ENCODE peak calls at places on chromosome 14, in four cellular contexts. U, F, J and H are unnamed samples.

GRCh38 chr14:63727231-63727735 is 582 bp downstream of the SGPP1 start:
- DNase-seq in U (no peak), F (peak; percentile 15), J (peak; percentile 5), H (peak; percentile 46)

GRCh38 chr14:63478024-63478423 is 65.2 kb downstream of the PPP2R5E start:
- DNase-seq in U (peak; percentile 79), F (no peak), J (no peak), H (no peak)

GRCh38 chr14:95314609-95315008 is 5.1 kb downstream of the CLMN start:
- DNase-seq in U (peak; percentile 45), F (peak; percentile 70), J (no peak), H (no peak)

GRCh38 chr14:104691546-104692260 is 2.3 kb downstream of the INF2 start:
- DNase-seq in U (no peak), F (no peak), J (no peak), H (no peak)

GRCh38 chr14:71783786-71784185 is 148.4 kb upstream of the RGS6 start:
- DNase-seq in U (no peak), F (no peak), J (no peak), H (no peak)

GRCh38 chr14:63276016-63276415 is 42.7 kb downstream of the GPHB5 start:
- DNase-seq in U (no peak), F (no peak), J (no peak), H (no peak)

GRCh38 chr14:97848351-97848980 is 1051.3 kb downstream of the VRK1 start:
- DNase-seq in U (no peak), F (no peak), J (no peak), H (no peak)

GRCh38 chr14:38255408-38255672 is 553 bp downstream of the CLEC14A start:
- DNase-seq in U (no peak), F (no peak), J (no peak), H (no peak)

GRCh38 chr14:37253905-37254304 is 56.2 kb downstream of the MIPOL1 start:
- DNase-seq in U (no peak), F (no peak), J (no peak), H (peak; percentile 73)

GRCh38 chr14:75252254-75252837 is 26.3 kb upstream of the FOS start:
- DNase-seq in U (no peak), F (no peak), J (no peak), H (no peak)

GRCh38 chr14:105080161-105080560 is 14.9 kb upstream of the GPR132 start:
- DNase-seq in U (no peak), F (no peak), J (no peak), H (no peak)

GRCh38 chr14:31902002-31902401 is 175.1 kb upstream of the ARHGAP5 start:
- DNase-seq in U (no peak), F (no peak), J (peak; percentile 45), H (no peak)

GRCh38 chr14:68486809-68487208 is 306.1 kb downstream of the ZFP36L1 start:
- DNase-seq in U (no peak), F (no peak), J (no peak), H (no peak)

GRCh38 chr14:59755388-59755787 is 115.2 kb downstream of the RTN1 start:
- DNase-seq in U (no peak), F (no peak), J (no peak), H (no peak)

GRCh38 chr14:95667251-95667693 is 19.0 kb upstream of the TCL1B start:
- DNase-seq in U (no peak), F (no peak), J (no peak), H (no peak)

GRCh38 chr14:60346706-60347105 is 97.7 kb downstream of the PPM1A start:
- DNase-seq in U (no peak), F (no peak), J (no peak), H (peak; percentile 4)

GRCh38 chr14:21965042-21965441 is 291.4 kb upstream of the OR4E1 start:
- DNase-seq in U (no peak), F (no peak), J (no peak), H (no peak)

DNA sequence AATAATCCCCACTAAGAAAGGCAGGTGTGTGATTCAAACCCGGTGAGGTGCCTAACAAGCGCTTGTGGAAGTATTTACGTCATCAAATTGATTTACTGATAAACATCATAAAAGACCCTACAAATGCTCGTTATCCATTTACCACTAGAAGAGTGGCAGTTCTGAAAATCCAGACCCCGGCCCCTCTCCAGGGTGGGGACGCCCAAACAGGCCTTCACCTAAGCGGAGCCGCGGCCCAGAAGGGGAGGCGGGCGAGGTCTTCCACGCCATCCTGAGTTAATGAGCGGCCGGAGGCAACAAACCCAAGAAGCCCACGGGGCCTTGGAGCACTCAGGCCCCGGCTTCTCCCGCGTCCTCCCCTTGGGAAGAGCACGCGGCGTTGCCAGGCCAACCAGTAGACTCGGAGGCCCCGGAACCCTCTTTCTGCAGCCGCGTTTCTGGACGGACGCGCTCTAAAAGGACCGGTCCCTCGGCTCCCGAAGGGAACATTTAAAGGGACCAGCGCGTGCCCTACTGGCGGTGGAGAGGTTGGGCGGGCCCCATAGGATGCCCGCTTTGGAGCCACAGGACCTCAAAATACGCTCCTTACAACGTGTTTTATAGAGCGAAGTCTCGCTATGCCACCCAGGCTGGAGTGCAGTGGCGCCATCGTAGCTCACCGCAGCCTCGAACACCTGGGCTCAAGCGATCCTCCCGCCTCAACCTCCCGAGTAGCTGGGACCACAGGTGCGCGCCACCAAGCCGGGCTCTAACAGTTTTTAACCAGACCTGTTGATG is 3.5 kb downstream of the PTPN21 start:
- DNase-seq in U (no peak), F (peak; percentile 91), J (peak; percentile 32), H (peak; percentile 82)
- TF ChIP-seq POLR2A in U (no peak), F (no peak), J (peak; percentile 20), H (no peak)

GRCh38 chr14:84129028-84129427 is 1400.9 kb upstream of the FLRT2 start:
- DNase-seq in U (no peak), F (no peak), J (no peak), H (no peak)
- TF ChIP-seq RCOR1 in U (no peak), F (no peak), J (no peak), H (no peak)

DNA sequence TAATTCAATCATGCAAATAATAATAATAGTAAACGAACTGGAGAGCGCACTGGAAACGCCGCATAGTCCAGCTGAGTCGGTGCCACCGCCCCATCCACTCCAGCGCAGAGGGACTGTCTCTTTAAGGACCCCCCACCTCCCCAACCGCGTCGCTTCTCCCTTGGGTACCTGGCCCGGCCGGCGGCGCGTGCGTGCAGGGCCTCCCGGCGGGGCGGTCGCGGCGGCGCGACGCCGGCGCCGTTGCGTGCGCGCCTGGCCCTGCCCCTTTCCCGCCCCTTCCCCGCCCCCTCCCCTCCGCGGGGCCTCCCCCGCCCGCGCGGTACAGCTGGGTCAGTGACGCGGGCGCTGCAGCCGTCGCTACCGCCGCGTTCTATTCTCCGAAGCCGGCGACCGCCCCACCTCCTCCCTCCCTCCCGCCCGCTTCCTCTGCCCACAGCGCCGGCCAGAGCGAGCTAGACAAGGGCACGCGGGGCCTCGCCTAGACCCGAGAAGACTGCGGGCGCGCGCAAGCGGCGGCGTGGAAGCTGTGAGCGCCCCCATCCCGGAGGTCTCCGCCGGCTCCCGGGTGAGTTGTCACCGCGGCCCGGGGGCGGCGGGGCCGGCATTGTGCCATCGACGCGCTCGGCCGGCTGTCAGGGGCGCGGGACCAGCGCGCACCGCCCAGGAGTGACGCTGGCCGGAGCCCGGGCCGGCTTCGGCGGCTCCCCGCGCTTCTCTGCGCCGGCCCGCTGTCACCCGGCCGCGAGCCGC is at the start of gene SUSD6:
- DNase-seq in U (no peak), F (peak; percentile 91), J (peak; percentile 91), H (peak; percentile 85)
- TF ChIP-seq POLR2A in U (peak; percentile 76), F (peak; percentile 35), J (no peak), H (peak; percentile 86)

GRCh38 chr14:101022121-101022520 is 118.6 kb upstream of the RTL1 start:
- DNase-seq in U (no peak), F (no peak), J (no peak), H (no peak)
- TF ChIP-seq RCOR1 in U (no peak), F (no peak), J (no peak), H (no peak)

DNA sequence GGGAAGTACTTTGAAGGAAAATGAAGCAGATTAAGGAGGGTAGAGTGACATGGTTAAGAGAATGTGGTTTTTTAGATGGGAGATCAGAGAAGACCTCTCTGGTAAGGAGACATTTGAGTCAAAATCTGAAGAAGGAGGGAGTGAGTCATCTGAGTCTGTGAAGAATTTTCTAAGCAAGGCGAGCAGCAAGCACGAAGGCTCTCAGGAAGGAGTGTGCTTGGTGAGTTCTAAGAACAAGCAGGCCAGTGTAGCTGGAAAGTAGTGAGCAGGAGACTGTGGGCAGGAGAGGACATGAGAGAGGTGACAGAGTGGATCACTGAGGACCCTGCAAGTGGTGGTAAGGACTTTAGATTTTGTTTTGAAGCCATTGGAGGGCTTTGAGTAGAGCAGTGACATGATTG is 76.3 kb upstream of the FUT8 start:
- DNase-seq in U (no peak), F (no peak), J (no peak), H (peak; percentile 73)
- TF ChIP-seq POLR2A in U (peak; percentile 35), F (no peak), J (no peak), H (no peak)

GRCh38 chr14:99258341-99258781 is 13.6 kb downstream of the BCL11B start:
- DNase-seq in U (no peak), F (no peak), J (no peak), H (no peak)

GRCh38 chr14:99257673-99258221 is 14.2 kb downstream of the BCL11B start:
- DNase-seq in U (no peak), F (no peak), J (no peak), H (no peak)

GRCh38 chr14:99255621-99256482 is 16.1 kb downstream of the BCL11B start:
- DNase-seq in U (no peak), F (no peak), J (no peak), H (no peak)

GRCh38 chr14:99257122-99257672 is 14.8 kb downstream of the BCL11B start:
- DNase-seq in U (no peak), F (no peak), J (no peak), H (no peak)

GRCh38 chr14:99256483-99256874 is 15.5 kb downstream of the BCL11B start:
- DNase-seq in U (no peak), F (no peak), J (no peak), H (no peak)
- TF ChIP-seq RCOR1 in U (no peak), F (no peak), J (no peak), H (no peak)

DNA sequence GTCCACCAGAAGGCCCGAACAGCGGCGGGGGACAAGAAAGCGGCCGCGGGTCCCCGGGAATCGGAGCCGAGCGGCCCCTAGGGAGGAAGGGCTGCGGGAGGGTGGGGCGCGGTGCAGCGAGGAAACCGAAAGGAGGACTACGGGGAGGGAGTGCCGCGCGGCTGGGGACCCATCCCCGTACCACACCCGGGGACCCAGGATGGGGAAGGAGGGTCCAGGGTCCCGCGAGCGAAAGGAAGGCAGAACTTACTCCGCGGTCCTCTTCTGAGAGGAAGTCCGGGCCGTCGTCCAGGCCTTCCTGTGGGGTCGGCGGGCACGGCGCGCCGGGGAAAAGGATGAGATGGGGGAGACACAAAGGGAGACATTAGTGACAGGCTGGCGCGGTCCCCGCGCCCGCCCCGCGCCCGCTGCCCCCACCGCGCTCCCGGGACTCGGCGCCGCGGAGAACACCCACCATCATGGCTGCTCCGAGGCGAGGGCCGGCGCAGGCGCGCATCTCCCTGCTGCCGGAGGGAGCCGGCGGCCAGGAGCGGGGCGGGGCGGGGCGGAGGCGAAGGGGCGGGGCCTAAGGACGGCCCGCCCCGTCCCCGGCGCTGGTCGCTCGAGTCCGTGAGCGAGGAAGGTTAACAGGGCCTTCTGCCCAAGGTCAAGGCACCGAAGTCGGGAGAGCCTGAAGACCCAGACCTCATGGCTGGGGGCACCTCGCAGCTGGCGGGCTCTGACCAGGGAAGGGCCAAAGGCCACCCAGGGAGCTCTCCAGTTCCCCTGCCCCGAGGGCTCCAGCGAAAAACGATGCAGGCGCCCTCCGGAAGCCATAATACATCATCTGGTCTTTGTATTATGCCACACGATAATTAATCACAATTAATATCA is at the start of gene SNX6:
- DNase-seq in U (no peak), F (peak; percentile 94), J (peak; percentile 95), H (peak; percentile 70)
- TF ChIP-seq POLR2A in U (peak; percentile 93), F (peak; percentile 62), J (peak; percentile 73), H (peak; percentile 65)